ENCODE peak calls at places on chromosomes 5 and 9, in ten cellular contexts. One of them, this sample, is unnamed.

GRCh38 chr5:107930891-107931290 is 260.2 kb upstream of the EFNA5 start:
- DNase-seq in CD8-positive, alpha-beta T cell: no peak
- DNase-seq in B cell: no peak
- DNase-seq in foreskin fibroblast: no peak
- DNase-seq in choroid plexus epithelial cell: no peak
- DNase-seq in natural killer cell: no peak
- DNase-seq in body of pancreas: no peak
- DNase-seq in AG09309: no peak
- DNase-seq in AG09319: no peak
- DNase-seq in fibroblast of mammary gland: no peak
- DNase-seq in this sample: no peak

GRCh38 chr5:72314571-72315172 is 5.4 kb downstream of the MRPS27 start:
- DNase-seq in choroid plexus epithelial cell: peak
- DNase-seq in AG09309: no peak
- DNase-seq in CD8-positive, alpha-beta T cell: no peak
- DNase-seq in natural killer cell: no peak
- DNase-seq in body of pancreas: peak
- DNase-seq in AG09319: no peak
- DNase-seq in fibroblast of mammary gland: peak
- DNase-seq in B cell: no peak
- DNase-seq in foreskin fibroblast: no peak
- DNase-seq in this sample: no peak

GRCh38 chr5:151696470-151697061 is 9.9 kb upstream of the SPARC start:
- DNase-seq in foreskin fibroblast: peak
- DNase-seq in fibroblast of mammary gland: peak
- DNase-seq in B cell: no peak
- DNase-seq in CD8-positive, alpha-beta T cell: no peak
- DNase-seq in choroid plexus epithelial cell: peak
- DNase-seq in AG09309: peak
- DNase-seq in body of pancreas: peak
- DNase-seq in AG09319: peak
- DNase-seq in natural killer cell: no peak
- DNase-seq in this sample: no peak

GRCh38 chr5:110258460-110258859 is 468.0 kb downstream of the TMEM232 start:
- DNase-seq in fibroblast of mammary gland: peak
- DNase-seq in natural killer cell: no peak
- DNase-seq in AG09309: peak
- DNase-seq in foreskin fibroblast: peak
- DNase-seq in AG09319: peak
- DNase-seq in body of pancreas: no peak
- DNase-seq in choroid plexus epithelial cell: peak
- DNase-seq in B cell: no peak
- DNase-seq in CD8-positive, alpha-beta T cell: no peak
- DNase-seq in this sample: no peak

GRCh38 chr9:114169029-114169939 is 13.9 kb downstream of the COL27A1 start:
- DNase-seq in AG09319: no peak
- DNase-seq in CD8-positive, alpha-beta T cell: no peak
- DNase-seq in choroid plexus epithelial cell: peak
- DNase-seq in fibroblast of mammary gland: peak
- DNase-seq in natural killer cell: no peak
- DNase-seq in AG09309: no peak
- DNase-seq in foreskin fibroblast: peak
- DNase-seq in body of pancreas: no peak
- DNase-seq in B cell: no peak
- DNase-seq in this sample: no peak

GRCh38 chr5:109844695-109845094 is 155.0 kb downstream of the MAN2A1 start:
- DNase-seq in fibroblast of mammary gland: peak
- DNase-seq in choroid plexus epithelial cell: peak
- DNase-seq in natural killer cell: no peak
- DNase-seq in foreskin fibroblast: peak
- DNase-seq in AG09319: no peak
- DNase-seq in body of pancreas: no peak
- DNase-seq in CD8-positive, alpha-beta T cell: no peak
- DNase-seq in B cell: no peak
- DNase-seq in AG09309: no peak
- DNase-seq in this sample: no peak

GRCh38 chr5:54534306-54534705 is 16.7 kb downstream of the SNX18 start:
- DNase-seq in choroid plexus epithelial cell: no peak
- DNase-seq in natural killer cell: no peak
- DNase-seq in CD8-positive, alpha-beta T cell: no peak
- DNase-seq in B cell: no peak
- DNase-seq in body of pancreas: no peak
- DNase-seq in AG09319: no peak
- DNase-seq in foreskin fibroblast: no peak
- DNase-seq in AG09309: no peak
- DNase-seq in fibroblast of mammary gland: no peak
- DNase-seq in this sample: no peak

GRCh38 chr9:135455401-135456030 is 24.1 kb upstream of the PPP1R26 start:
- DNase-seq in AG09309: no peak
- DNase-seq in B cell: no peak
- DNase-seq in natural killer cell: no peak
- DNase-seq in foreskin fibroblast: no peak
- DNase-seq in AG09319: no peak
- DNase-seq in body of pancreas: no peak
- DNase-seq in CD8-positive, alpha-beta T cell: no peak
- DNase-seq in choroid plexus epithelial cell: no peak
- DNase-seq in fibroblast of mammary gland: no peak
- DNase-seq in this sample: no peak

GRCh38 chr5:120913396-120913795 is 449.3 kb downstream of the PRR16 start:
- DNase-seq in choroid plexus epithelial cell: no peak
- DNase-seq in AG09319: no peak
- DNase-seq in B cell: no peak
- DNase-seq in AG09309: no peak
- DNase-seq in CD8-positive, alpha-beta T cell: no peak
- DNase-seq in foreskin fibroblast: no peak
- DNase-seq in fibroblast of mammary gland: no peak
- DNase-seq in body of pancreas: no peak
- DNase-seq in natural killer cell: no peak
- DNase-seq in this sample: no peak

GRCh38 chr5:74311961-74312360 is 328.6 kb downstream of the ENC1 start:
- DNase-seq in natural killer cell: no peak
- DNase-seq in foreskin fibroblast: no peak
- DNase-seq in B cell: no peak
- DNase-seq in choroid plexus epithelial cell: no peak
- DNase-seq in AG09319: no peak
- DNase-seq in fibroblast of mammary gland: peak
- DNase-seq in CD8-positive, alpha-beta T cell: no peak
- DNase-seq in body of pancreas: peak
- DNase-seq in AG09309: no peak
- DNase-seq in this sample: no peak

GRCh38 chr5:43456556-43456955 is 27.1 kb downstream of the TMEM267 start:
- DNase-seq in foreskin fibroblast: no peak
- DNase-seq in fibroblast of mammary gland: no peak
- DNase-seq in AG09319: no peak
- DNase-seq in AG09309: no peak
- DNase-seq in B cell: no peak
- DNase-seq in natural killer cell: no peak
- DNase-seq in choroid plexus epithelial cell: no peak
- DNase-seq in body of pancreas: no peak
- DNase-seq in CD8-positive, alpha-beta T cell: no peak
- DNase-seq in this sample: no peak

GRCh38 chr9:20292002-20292401 is 330.3 kb downstream of the MLLT3 start:
- DNase-seq in fibroblast of mammary gland: peak
- DNase-seq in AG09309: no peak
- DNase-seq in body of pancreas: no peak
- DNase-seq in choroid plexus epithelial cell: peak
- DNase-seq in AG09319: no peak
- DNase-seq in natural killer cell: no peak
- DNase-seq in B cell: no peak
- DNase-seq in foreskin fibroblast: no peak
- DNase-seq in CD8-positive, alpha-beta T cell: no peak
- DNase-seq in this sample: no peak

GRCh38 chr5:19240150-19240549 is 747.9 kb downstream of the CDH18 start:
- DNase-seq in CD8-positive, alpha-beta T cell: no peak
- DNase-seq in foreskin fibroblast: peak
- DNase-seq in body of pancreas: no peak
- DNase-seq in AG09309: no peak
- DNase-seq in B cell: no peak
- DNase-seq in AG09319: no peak
- DNase-seq in natural killer cell: no peak
- DNase-seq in fibroblast of mammary gland: peak
- DNase-seq in choroid plexus epithelial cell: peak
- DNase-seq in this sample: no peak

GRCh38 chr9:113523421-113524141 is 60.1 kb downstream of the RGS3 start:
- DNase-seq in body of pancreas: peak
- DNase-seq in natural killer cell: peak
- DNase-seq in CD8-positive, alpha-beta T cell: peak
- DNase-seq in AG09319: no peak
- DNase-seq in choroid plexus epithelial cell: peak
- DNase-seq in B cell: peak
- DNase-seq in AG09309: peak
- DNase-seq in foreskin fibroblast: no peak
- DNase-seq in fibroblast of mammary gland: peak
- DNase-seq in this sample: peak

GRCh38 chr5:176797456-176798093 is 12.8 kb upstream of the UNC5A start:
- DNase-seq in natural killer cell: no peak
- DNase-seq in AG09309: no peak
- DNase-seq in foreskin fibroblast: no peak
- DNase-seq in CD8-positive, alpha-beta T cell: no peak
- DNase-seq in body of pancreas: no peak
- DNase-seq in fibroblast of mammary gland: no peak
- DNase-seq in AG09319: no peak
- DNase-seq in choroid plexus epithelial cell: no peak
- DNase-seq in B cell: no peak
- DNase-seq in this sample: no peak

GRCh38 chr5:138946831-138947560 is 71.9 kb upstream of the LRRTM2 start:
- DNase-seq in foreskin fibroblast: no peak
- DNase-seq in CD8-positive, alpha-beta T cell: no peak
- DNase-seq in choroid plexus epithelial cell: no peak
- DNase-seq in AG09309: no peak
- DNase-seq in AG09319: no peak
- DNase-seq in B cell: no peak
- DNase-seq in natural killer cell: no peak
- DNase-seq in body of pancreas: no peak
- DNase-seq in fibroblast of mammary gland: no peak
- DNase-seq in this sample: no peak

GRCh38 chr9:114718801-114719221 is 36.8 kb upstream of the TEX48 start:
- DNase-seq in AG09319: no peak
- DNase-seq in natural killer cell: no peak
- DNase-seq in body of pancreas: peak
- DNase-seq in choroid plexus epithelial cell: peak
- DNase-seq in AG09309: no peak
- DNase-seq in foreskin fibroblast: no peak
- DNase-seq in fibroblast of mammary gland: no peak
- DNase-seq in CD8-positive, alpha-beta T cell: peak
- DNase-seq in B cell: no peak
- DNase-seq in this sample: peak

GRCh38 chr9:76571288-76572204 is 112.6 kb downstream of the GCNT1 start:
- DNase-seq in fibroblast of mammary gland: peak
- DNase-seq in natural killer cell: no peak
- DNase-seq in choroid plexus epithelial cell: peak
- DNase-seq in AG09309: no peak
- DNase-seq in B cell: no peak
- DNase-seq in foreskin fibroblast: no peak
- DNase-seq in CD8-positive, alpha-beta T cell: no peak
- DNase-seq in AG09319: no peak
- DNase-seq in body of pancreas: no peak
- DNase-seq in this sample: peak

GRCh38 chr9:33377089-33377715 is 25.2 kb downstream of the AQP7 start:
- DNase-seq in foreskin fibroblast: no peak
- DNase-seq in natural killer cell: no peak
- DNase-seq in choroid plexus epithelial cell: no peak
- DNase-seq in CD8-positive, alpha-beta T cell: no peak
- DNase-seq in body of pancreas: no peak
- DNase-seq in B cell: no peak
- DNase-seq in fibroblast of mammary gland: no peak
- DNase-seq in AG09309: no peak
- DNase-seq in AG09319: no peak
- DNase-seq in this sample: no peak

GRCh38 chr5:144433140-144433822 is 262.6 kb downstream of the KCTD16 start:
- DNase-seq in AG09319: no peak
- DNase-seq in fibroblast of mammary gland: no peak
- DNase-seq in B cell: no peak
- DNase-seq in choroid plexus epithelial cell: no peak
- DNase-seq in CD8-positive, alpha-beta T cell: no peak
- DNase-seq in natural killer cell: no peak
- DNase-seq in AG09309: no peak
- DNase-seq in foreskin fibroblast: no peak
- DNase-seq in body of pancreas: no peak
- DNase-seq in this sample: no peak

GRCh38 chr5:140108093-140109049 is 5.5 kb upstream of the PURA start:
- DNase-seq in AG09309: no peak
- DNase-seq in natural killer cell: peak
- DNase-seq in B cell: no peak
- DNase-seq in AG09319: no peak
- DNase-seq in fibroblast of mammary gland: no peak
- DNase-seq in foreskin fibroblast: no peak
- DNase-seq in body of pancreas: peak
- DNase-seq in CD8-positive, alpha-beta T cell: no peak
- DNase-seq in choroid plexus epithelial cell: no peak
- DNase-seq in this sample: peak

GRCh38 chr5:157582731-157583580 is 7.4 kb upstream of the ADAM19 start:
- DNase-seq in body of pancreas: no peak
- DNase-seq in choroid plexus epithelial cell: no peak
- DNase-seq in CD8-positive, alpha-beta T cell: no peak
- DNase-seq in natural killer cell: no peak
- DNase-seq in AG09309: no peak
- DNase-seq in AG09319: no peak
- DNase-seq in fibroblast of mammary gland: no peak
- DNase-seq in foreskin fibroblast: no peak
- DNase-seq in B cell: no peak
- DNase-seq in this sample: no peak
- TF ChIP-seq CTCF in body of pancreas: no peak
- TF ChIP-seq CTCF in choroid plexus epithelial cell: peak
- TF ChIP-seq CTCF in CD8-positive, alpha-beta T cell: no peak
- TF ChIP-seq CTCF in natural killer cell: no peak
- TF ChIP-seq CTCF in AG09309: no peak
- TF ChIP-seq CTCF in AG09319: no peak
- TF ChIP-seq CTCF in fibroblast of mammary gland: no peak
- TF ChIP-seq CTCF in foreskin fibroblast: no peak
- TF ChIP-seq CTCF in B cell: no peak
- TF ChIP-seq CTCF in this sample: peak

GRCh38 chr9:124392254-124392653 is 23.0 kb downstream of the PSMB7 start:
- DNase-seq in B cell: no peak
- DNase-seq in body of pancreas: peak
- DNase-seq in foreskin fibroblast: no peak
- DNase-seq in CD8-positive, alpha-beta T cell: no peak
- DNase-seq in AG09309: no peak
- DNase-seq in choroid plexus epithelial cell: no peak
- DNase-seq in fibroblast of mammary gland: no peak
- DNase-seq in AG09319: no peak
- DNase-seq in natural killer cell: no peak
- DNase-seq in this sample: no peak
- TF ChIP-seq CTCF in B cell: no peak
- TF ChIP-seq CTCF in body of pancreas: no peak
- TF ChIP-seq CTCF in foreskin fibroblast: no peak
- TF ChIP-seq CTCF in CD8-positive, alpha-beta T cell: no peak
- TF ChIP-seq CTCF in AG09309: no peak
- TF ChIP-seq CTCF in choroid plexus epithelial cell: no peak
- TF ChIP-seq CTCF in fibroblast of mammary gland: no peak
- TF ChIP-seq CTCF in AG09319: no peak
- TF ChIP-seq CTCF in natural killer cell: no peak
- TF ChIP-seq CTCF in this sample: no peak

GRCh38 chr5:172452398-172453205 is 1.7 kb downstream of the SH3PXD2B start:
- DNase-seq in natural killer cell: no peak
- DNase-seq in foreskin fibroblast: peak
- DNase-seq in CD8-positive, alpha-beta T cell: no peak
- DNase-seq in B cell: no peak
- DNase-seq in fibroblast of mammary gland: peak
- DNase-seq in AG09319: no peak
- DNase-seq in choroid plexus epithelial cell: peak
- DNase-seq in body of pancreas: no peak
- DNase-seq in AG09309: peak
- DNase-seq in this sample: no peak
- TF ChIP-seq CTCF in natural killer cell: no peak
- TF ChIP-seq CTCF in foreskin fibroblast: no peak
- TF ChIP-seq CTCF in CD8-positive, alpha-beta T cell: no peak
- TF ChIP-seq CTCF in B cell: no peak
- TF ChIP-seq CTCF in fibroblast of mammary gland: peak
- TF ChIP-seq CTCF in AG09319: no peak
- TF ChIP-seq CTCF in choroid plexus epithelial cell: peak
- TF ChIP-seq CTCF in body of pancreas: no peak
- TF ChIP-seq CTCF in AG09309: peak
- TF ChIP-seq CTCF in this sample: peak

GRCh38 chr5:31581498-31582099 is 49.5 kb downstream of the C5orf22 start:
- DNase-seq in natural killer cell: no peak
- DNase-seq in choroid plexus epithelial cell: peak
- DNase-seq in foreskin fibroblast: peak
- DNase-seq in fibroblast of mammary gland: peak
- DNase-seq in body of pancreas: peak
- DNase-seq in CD8-positive, alpha-beta T cell: no peak
- DNase-seq in AG09319: peak
- DNase-seq in AG09309: peak
- DNase-seq in B cell: no peak
- DNase-seq in this sample: no peak
- TF ChIP-seq CTCF in natural killer cell: peak
- TF ChIP-seq CTCF in choroid plexus epithelial cell: peak
- TF ChIP-seq CTCF in foreskin fibroblast: no peak
- TF ChIP-seq CTCF in fibroblast of mammary gland: peak
- TF ChIP-seq CTCF in body of pancreas: peak
- TF ChIP-seq CTCF in CD8-positive, alpha-beta T cell: peak
- TF ChIP-seq CTCF in AG09319: peak
- TF ChIP-seq CTCF in AG09309: peak
- TF ChIP-seq CTCF in B cell: peak
- TF ChIP-seq CTCF in this sample: peak